ENCODE peak calls at places on chromosomes 2 and 18, in four cellular contexts. H, E, Y and B are unnamed samples.

GRCh38 chr18:12441475-12442035 is 33.8 kb downstream of the PRELID3A start:
- DNase-seq in H (no peak), E (no peak), Y (no peak), B (no peak)

GRCh38 chr2:72539145-72539552 is 286.7 kb downstream of the EXOC6B start:
- DNase-seq in H (no peak), E (no peak), Y (no peak), B (peak)

GRCh38 chr2:239830066-239830717 is 194.9 kb downstream of the NDUFA10 start:
- DNase-seq in H (no peak), E (no peak), Y (no peak), B (peak)

GRCh38 chr2:125654226-125654625 is 1001.7 kb upstream of the GYPC start:
- DNase-seq in H (no peak), E (no peak), Y (no peak), B (no peak)

GRCh38 chr2:66872056-66872821 is 437.3 kb downstream of the MEIS1 start:
- DNase-seq in H (no peak), E (peak), Y (no peak), B (no peak)

GRCh38 chr18:61612517-61612916 is 279.3 kb downstream of the CDH20 start:
- DNase-seq in H (no peak), E (no peak), Y (no peak), B (peak)

GRCh38 chr2:157307021-157307420 is 18.6 kb downstream of the ERMN start:
- DNase-seq in H (no peak), E (no peak), Y (no peak), B (peak)

GRCh38 chr2:6784299-6784698 is 81.4 kb downstream of the CMPK2 start:
- DNase-seq in H (no peak), E (no peak), Y (no peak), B (no peak)

GRCh38 chr18:62612721-62613120 is 89.9 kb downstream of the ZCCHC2 start:
- DNase-seq in H (no peak), E (no peak), Y (no peak), B (no peak)

GRCh38 chr2:23484163-23484740 is 99.3 kb downstream of the KLHL29 start:
- DNase-seq in H (no peak), E (no peak), Y (no peak), B (no peak)

GRCh38 chr2:236667526-236667925 is 97.9 kb downstream of the ACKR3 start:
- DNase-seq in H (no peak), E (no peak), Y (no peak), B (no peak)

GRCh38 chr2:9803023-9803805 is 40.1 kb upstream of the TAF1B start:
- DNase-seq in H (no peak), E (peak), Y (no peak), B (no peak)

GRCh38 chr2:135159191-135159590 is 107.1 kb downstream of the RAB3GAP1 start:
- DNase-seq in H (no peak), E (no peak), Y (no peak), B (no peak)

GRCh38 chr2:49950635-49951034 is 796.3 kb upstream of the FSHR start:
- DNase-seq in H (no peak), E (no peak), Y (no peak), B (no peak)